ENCODE peak calls at places on chromosomes 12 and 14, in nine cellular contexts. One of them, this sample, is unnamed.

GRCh38 chr12:117507547-117507946 is 146.1 kb upstream of the NOS1 start:
- DNase-seq in fibroblast of mammary gland: no peak
- DNase-seq in CD8-positive, alpha-beta T cell: no peak
- DNase-seq in neuronal stem cell: no peak
- DNase-seq in DMS153: peak
- DNase-seq in left cardiac atrium: no peak
- DNase-seq in psoas muscle: no peak
- DNase-seq in AG09319: no peak
- DNase-seq in renal cortical epithelial cell: no peak
- DNase-seq in this sample: peak

GRCh38 chr12:5085896-5086295 is 42.2 kb downstream of the KCNA5 start:
- DNase-seq in fibroblast of mammary gland: peak
- DNase-seq in CD8-positive, alpha-beta T cell: no peak
- DNase-seq in neuronal stem cell: no peak
- DNase-seq in DMS153: no peak
- DNase-seq in left cardiac atrium: no peak
- DNase-seq in psoas muscle: no peak
- DNase-seq in AG09319: peak
- DNase-seq in renal cortical epithelial cell: peak
- DNase-seq in this sample: no peak

GRCh38 chr14:61298834-61299233 is 17.7 kb upstream of the TMEM30B start:
- DNase-seq in fibroblast of mammary gland: no peak
- DNase-seq in CD8-positive, alpha-beta T cell: peak
- DNase-seq in neuronal stem cell: no peak
- DNase-seq in DMS153: no peak
- DNase-seq in left cardiac atrium: no peak
- DNase-seq in psoas muscle: no peak
- DNase-seq in AG09319: no peak
- DNase-seq in renal cortical epithelial cell: no peak
- DNase-seq in this sample: no peak

GRCh38 chr14:56342419-56342901 is 224.2 kb downstream of the PELI2 start:
- DNase-seq in fibroblast of mammary gland: peak
- DNase-seq in CD8-positive, alpha-beta T cell: no peak
- DNase-seq in neuronal stem cell: no peak
- DNase-seq in DMS153: no peak
- DNase-seq in left cardiac atrium: no peak
- DNase-seq in psoas muscle: no peak
- DNase-seq in AG09319: no peak
- DNase-seq in renal cortical epithelial cell: peak
- DNase-seq in this sample: no peak

GRCh38 chr12:103247531-103247930 is 248.2 kb downstream of the C12orf42 start:
- DNase-seq in fibroblast of mammary gland: no peak
- DNase-seq in CD8-positive, alpha-beta T cell: no peak
- DNase-seq in neuronal stem cell: no peak
- DNase-seq in DMS153: no peak
- DNase-seq in left cardiac atrium: no peak
- DNase-seq in psoas muscle: no peak
- DNase-seq in AG09319: no peak
- DNase-seq in renal cortical epithelial cell: no peak
- DNase-seq in this sample: no peak

GRCh38 chr14:104333903-104334811 is 195.8 kb downstream of the KIF26A start:
- DNase-seq in fibroblast of mammary gland: no peak
- DNase-seq in CD8-positive, alpha-beta T cell: no peak
- DNase-seq in neuronal stem cell: no peak
- DNase-seq in DMS153: no peak
- DNase-seq in left cardiac atrium: no peak
- DNase-seq in psoas muscle: no peak
- DNase-seq in AG09319: no peak
- DNase-seq in renal cortical epithelial cell: no peak
- DNase-seq in this sample: no peak

GRCh38 chr12:121295746-121296617 is 527 bp downstream of the CAMKK2 start:
- DNase-seq in fibroblast of mammary gland: no peak
- DNase-seq in CD8-positive, alpha-beta T cell: no peak
- DNase-seq in neuronal stem cell: peak
- DNase-seq in DMS153: no peak
- DNase-seq in left cardiac atrium: peak
- DNase-seq in psoas muscle: peak
- DNase-seq in AG09319: no peak
- DNase-seq in renal cortical epithelial cell: no peak
- DNase-seq in this sample: no peak

GRCh38 chr12:53103860-53104305 is 597 bp downstream of the SOAT2 start:
- DNase-seq in fibroblast of mammary gland: no peak
- DNase-seq in CD8-positive, alpha-beta T cell: no peak
- DNase-seq in neuronal stem cell: no peak
- DNase-seq in DMS153: no peak
- DNase-seq in left cardiac atrium: no peak
- DNase-seq in psoas muscle: no peak
- DNase-seq in AG09319: no peak
- DNase-seq in renal cortical epithelial cell: no peak
- DNase-seq in this sample: no peak

GRCh38 chr14:58131386-58131785 is 20.6 kb downstream of the ARMH4 start:
- DNase-seq in fibroblast of mammary gland: peak
- DNase-seq in CD8-positive, alpha-beta T cell: no peak
- DNase-seq in neuronal stem cell: no peak
- DNase-seq in DMS153: no peak
- DNase-seq in left cardiac atrium: no peak
- DNase-seq in psoas muscle: no peak
- DNase-seq in AG09319: no peak
- DNase-seq in renal cortical epithelial cell: peak
- DNase-seq in this sample: no peak

GRCh38 chr12:6076776-6077700 is 47.4 kb downstream of the VWF start:
- DNase-seq in fibroblast of mammary gland: no peak
- DNase-seq in CD8-positive, alpha-beta T cell: no peak
- DNase-seq in neuronal stem cell: no peak
- DNase-seq in DMS153: no peak
- DNase-seq in left cardiac atrium: no peak
- DNase-seq in psoas muscle: peak
- DNase-seq in AG09319: no peak
- DNase-seq in renal cortical epithelial cell: no peak
- DNase-seq in this sample: no peak

GRCh38 chr14:20905661-20906060 is 14.5 kb downstream of the RNASE3 start:
- DNase-seq in fibroblast of mammary gland: no peak
- DNase-seq in CD8-positive, alpha-beta T cell: no peak
- DNase-seq in neuronal stem cell: no peak
- DNase-seq in DMS153: no peak
- DNase-seq in left cardiac atrium: no peak
- DNase-seq in psoas muscle: no peak
- DNase-seq in AG09319: no peak
- DNase-seq in renal cortical epithelial cell: no peak
- DNase-seq in this sample: no peak

GRCh38 chr14:61188196-61188595 is 92.9 kb downstream of the TMEM30B start:
- DNase-seq in fibroblast of mammary gland: no peak
- DNase-seq in CD8-positive, alpha-beta T cell: peak
- DNase-seq in neuronal stem cell: no peak
- DNase-seq in DMS153: no peak
- DNase-seq in left cardiac atrium: peak
- DNase-seq in psoas muscle: peak
- DNase-seq in AG09319: no peak
- DNase-seq in renal cortical epithelial cell: no peak
- DNase-seq in this sample: peak

GRCh38 chr12:1662761-1663439 is 28.0 kb upstream of the ADIPOR2 start:
- DNase-seq in fibroblast of mammary gland: peak
- DNase-seq in CD8-positive, alpha-beta T cell: peak
- DNase-seq in neuronal stem cell: peak
- DNase-seq in DMS153: no peak
- DNase-seq in left cardiac atrium: peak
- DNase-seq in psoas muscle: no peak
- DNase-seq in AG09319: no peak
- DNase-seq in renal cortical epithelial cell: peak
- DNase-seq in this sample: peak

GRCh38 chr14:94570440-94570839 is 9.2 kb downstream of the SERPINA4 start:
- DNase-seq in fibroblast of mammary gland: no peak
- DNase-seq in CD8-positive, alpha-beta T cell: no peak
- DNase-seq in neuronal stem cell: no peak
- DNase-seq in DMS153: no peak
- DNase-seq in left cardiac atrium: no peak
- DNase-seq in psoas muscle: no peak
- DNase-seq in AG09319: no peak
- DNase-seq in renal cortical epithelial cell: no peak
- DNase-seq in this sample: no peak

GRCh38 chr12:116347265-116347664 is 69.8 kb upstream of the MED13L start:
- DNase-seq in fibroblast of mammary gland: no peak
- DNase-seq in CD8-positive, alpha-beta T cell: no peak
- DNase-seq in neuronal stem cell: no peak
- DNase-seq in DMS153: no peak
- DNase-seq in left cardiac atrium: no peak
- DNase-seq in psoas muscle: no peak
- DNase-seq in AG09319: no peak
- DNase-seq in renal cortical epithelial cell: no peak
- DNase-seq in this sample: no peak